ENCODE peak calls at places on chromosomes 16 and 17, in four cellular contexts. K is right lobe of liver, F is ovary, L is lower leg skin. W is an unnamed sample.
A peak's percentile ranks its signal among the peaks of the same experiment; 100 is the strongest.

GRCh38 chr16:9053006-9053601 is 38.3 kb upstream of the HAPSTR1 start:
- DNase-seq in K (no peak), F (no peak), L (no peak), W (no peak)

GRCh38 chr17:33028061-33028460 is 36.4 kb downstream of the SPACA3 start:
- DNase-seq in K (no peak), F (no peak), L (no peak), W (no peak)

GRCh38 chr16:17105239-17105721 is 365.5 kb downstream of the XYLT1 start:
- DNase-seq in K (no peak), F (no peak), L (peak; percentile 10), W (no peak)

GRCh38 chr17:19677736-19678379 is 29.3 kb downstream of the ALDH3A2 start:
- DNase-seq in K (no peak), F (no peak), L (peak; percentile 59), W (no peak)

GRCh38 chr16:11440657-11441012 is 95.4 kb downstream of the RMI2 start:
- DNase-seq in K (no peak), F (no peak), L (no peak), W (no peak)

GRCh38 chr16:89037261-89038152 is 56.1 kb upstream of the ACSF3 start:
- DNase-seq in K (peak; percentile 60), F (no peak), L (no peak), W (no peak)

GRCh38 chr16:79712273-79712672 is 111.7 kb upstream of the MAF start:
- DNase-seq in K (no peak), F (no peak), L (no peak), W (no peak)

GRCh38 chr16:58515125-58515870 is at the start of gene SETD6:
- DNase-seq in K (peak; percentile 92), F (peak; percentile 79), L (peak; percentile 97), W (peak; percentile 48)

GRCh38 chr17:50603340-50603739 is 31.3 kb upstream of the ABCC3 start:
- DNase-seq in K (no peak), F (no peak), L (no peak), W (no peak)

GRCh38 chr17:55005520-55005919 is 37.0 kb downstream of the STXBP4 start:
- DNase-seq in K (no peak), F (no peak), L (no peak), W (no peak)

GRCh38 chr17:77701996-77702395 is 256.5 kb upstream of the TNRC6C start:
- DNase-seq in K (no peak), F (no peak), L (peak; percentile 37), W (no peak)

DNA sequence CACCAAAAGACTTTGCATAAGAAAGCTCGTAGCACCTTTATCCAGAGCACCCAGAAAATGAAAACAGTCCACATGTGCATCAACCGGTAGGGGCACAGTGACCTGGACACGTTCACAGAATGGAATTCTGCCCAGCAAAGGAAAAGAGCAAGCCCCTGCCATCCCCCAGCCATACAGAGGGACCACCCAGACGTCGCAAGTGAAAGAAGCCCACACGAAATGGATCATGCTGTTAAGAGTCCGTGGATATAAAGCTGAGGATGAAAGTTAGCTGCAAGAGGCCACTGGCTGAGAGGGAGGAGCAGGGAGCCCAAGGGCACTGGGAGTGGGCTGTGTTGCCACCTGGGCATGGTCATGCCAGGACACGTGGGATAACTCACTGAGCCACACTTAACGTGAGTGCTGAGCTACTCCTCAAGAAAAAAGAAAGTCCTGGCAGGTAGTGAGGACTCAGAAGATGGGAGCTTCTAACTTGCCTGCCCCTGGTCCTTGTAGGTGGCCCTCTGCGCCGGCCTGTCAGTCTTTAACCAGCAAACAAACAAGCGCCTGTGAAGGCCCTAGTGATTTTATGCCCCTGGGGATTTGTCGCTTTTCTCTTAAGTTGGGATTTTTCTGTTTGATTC is 190.7 kb downstream of the C16orf95 start:
- DNase-seq in K (no peak), F (no peak), L (peak; percentile 68), W (no peak)
- TF ChIP-seq POLR2A in K (no peak), F (no peak), L (no peak), W (no peak)

GRCh38 chr17:64496786-64497564 is at the start of gene POLG2:
- DNase-seq in K (peak; percentile 96), F (peak; percentile 88), L (peak; percentile 98), W (peak; percentile 89)
- TF ChIP-seq POLR2A in K (peak; percentile 65), F (peak; percentile 6), L (no peak), W (peak; percentile 86)

GRCh38 chr16:645852-646678 is 3.1 kb upstream of the WDR90 start:
- DNase-seq in K (peak; percentile 88), F (no peak), L (no peak), W (peak; percentile 91)

GRCh38 chr16:647173-647902 is 1.8 kb upstream of the WDR90 start:
- DNase-seq in K (peak; percentile 85), F (no peak), L (no peak), W (no peak)

GRCh38 chr16:644556-644955 is 2.9 kb downstream of the MCRIP2 start:
- DNase-seq in K (no peak), F (no peak), L (no peak), W (no peak)

GRCh38 chr16:648071-648785 is 937 bp upstream of the WDR90 start:
- DNase-seq in K (peak; percentile 95), F (no peak), L (no peak), W (no peak)

DNA sequence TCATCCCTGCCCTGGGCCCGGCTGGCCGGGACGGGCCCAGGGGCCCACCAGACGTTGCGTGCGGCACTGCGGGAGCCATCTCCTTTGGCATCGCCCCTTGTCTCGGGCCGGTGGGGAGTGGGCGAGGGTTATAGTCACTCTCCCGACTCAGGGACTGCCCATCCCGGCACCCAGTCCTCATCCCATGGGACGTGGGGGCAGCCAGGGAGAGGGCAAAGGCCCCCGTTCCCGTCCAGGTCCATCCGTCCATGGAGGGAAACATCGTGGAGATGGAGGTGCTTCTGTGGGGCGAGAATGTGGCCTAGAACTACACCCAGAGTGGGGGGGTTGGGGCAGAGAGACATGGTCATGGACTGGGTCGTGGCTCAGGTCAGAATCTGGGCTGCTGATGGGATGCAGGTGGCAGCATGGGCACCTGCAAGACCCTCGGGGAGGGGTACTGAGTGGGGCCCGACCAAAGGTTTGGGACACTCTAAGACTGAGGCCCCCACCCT is 2.4 kb upstream of the WDR90 start:
- DNase-seq in K (no peak), F (no peak), L (no peak), W (no peak)
- TF ChIP-seq POLR2A in K (no peak), F (no peak), L (no peak), W (no peak)

DNA sequence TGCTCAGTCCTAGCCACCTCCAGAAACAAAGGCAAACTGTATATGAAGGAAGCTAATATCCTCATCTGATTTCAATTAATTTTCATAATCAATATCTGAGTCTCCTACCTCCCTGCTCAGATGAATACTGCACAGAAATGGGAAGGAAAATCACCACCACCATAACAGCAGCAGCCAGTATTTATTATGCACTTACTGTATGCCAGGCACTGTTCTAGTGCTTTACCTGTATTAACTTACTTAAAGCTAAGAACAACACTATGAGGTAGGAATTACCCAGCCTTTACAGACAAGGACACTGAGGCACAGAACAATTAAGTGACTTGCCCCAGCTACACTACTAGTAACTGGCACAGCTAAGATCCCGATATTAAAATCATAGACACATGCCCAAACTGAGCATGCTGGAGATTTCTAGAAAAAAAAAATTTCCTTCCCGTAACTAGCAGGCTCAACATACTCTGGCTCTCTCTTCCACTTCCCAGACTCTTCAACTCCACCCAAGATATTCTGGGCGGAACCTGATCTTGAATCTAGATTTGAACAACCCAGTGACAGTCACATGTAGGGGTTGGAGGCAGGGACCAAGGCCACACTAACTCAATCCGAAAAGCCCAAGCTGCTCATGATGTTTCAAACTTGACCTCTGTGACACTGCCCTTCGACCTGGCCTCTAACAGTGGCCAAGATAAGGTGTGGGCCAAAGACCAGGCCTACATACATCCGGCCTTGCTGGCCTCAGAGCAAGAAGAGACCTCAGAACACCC is 3.9 kb downstream of the TRIM25 start:
- DNase-seq in K (peak; percentile 82), F (no peak), L (peak; percentile 89), W (no peak)
- TF ChIP-seq POLR2A in K (no peak), F (no peak), L (no peak), W (no peak)

GRCh38 chr17:79655672-79656290 is 44.9 kb upstream of the RBFOX3 start:
- DNase-seq in K (no peak), F (peak; percentile 2), L (peak; percentile 70), W (no peak)
- TF ChIP-seq POLR2A in K (no peak), F (no peak), L (no peak), W (no peak)

GRCh38 chr17:48871551-48872351 is 20.8 kb upstream of the ATP5MC1 start:
- DNase-seq in K (peak; percentile 82), F (peak; percentile 40), L (no peak), W (no peak)
- TF ChIP-seq POLR2A in K (no peak), F (no peak), L (no peak), W (no peak)